ENCODE peak calls at places on chromosomes 12 and 14, in five cellular contexts. One of them, this sample, is unnamed.

GRCh38 chr12:12333407-12333831 is 16.6 kb downstream of the MANSC1 start:
- DNase-seq in HCT116: no peak
- DNase-seq in H1: no peak
- DNase-seq in GM12878: no peak
- DNase-seq in HepG2: no peak
- DNase-seq in this sample: no peak

GRCh38 chr14:95155044-95155443 is 2.3 kb downstream of the DICER1 start:
- DNase-seq in HCT116: no peak
- DNase-seq in H1: no peak
- DNase-seq in GM12878: no peak
- DNase-seq in HepG2: no peak
- DNase-seq in this sample: no peak

GRCh38 chr14:105894978-105895881 is 368.8 kb downstream of the TMEM121 start:
- DNase-seq in HCT116: no peak
- DNase-seq in H1: no peak
- DNase-seq in GM12878: no peak
- DNase-seq in HepG2: no peak
- DNase-seq in this sample: peak

GRCh38 chr14:87483651-87484260 is 509.2 kb downstream of the GALC start:
- DNase-seq in HCT116: no peak
- DNase-seq in H1: no peak
- DNase-seq in GM12878: no peak
- DNase-seq in HepG2: no peak
- DNase-seq in this sample: no peak

GRCh38 chr12:130437555-130438242 is 100.0 kb downstream of the PIWIL1 start:
- DNase-seq in HCT116: no peak
- DNase-seq in H1: no peak
- DNase-seq in GM12878: no peak
- DNase-seq in HepG2: no peak
- DNase-seq in this sample: no peak

GRCh38 chr14:103456167-103456835 is 66.3 kb downstream of the CKB start:
- DNase-seq in HCT116: no peak
- DNase-seq in H1: no peak
- DNase-seq in GM12878: no peak
- DNase-seq in HepG2: no peak
- DNase-seq in this sample: no peak

GRCh38 chr12:6372403-6373003 is 2.9 kb downstream of the SCNN1A start:
- DNase-seq in HCT116: peak
- DNase-seq in H1: no peak
- DNase-seq in GM12878: no peak
- DNase-seq in HepG2: peak
- DNase-seq in this sample: no peak

GRCh38 chr12:123038966-123039365 is 58.5 kb downstream of the ARL6IP4 start:
- DNase-seq in HCT116: no peak
- DNase-seq in H1: no peak
- DNase-seq in GM12878: no peak
- DNase-seq in HepG2: no peak
- DNase-seq in this sample: no peak

GRCh38 chr12:54350743-54351142 is 13.5 kb downstream of the GPR84 start:
- DNase-seq in HCT116: no peak
- DNase-seq in H1: no peak
- DNase-seq in GM12878: no peak
- DNase-seq in HepG2: no peak
- DNase-seq in this sample: no peak
- H3K27ac ChIP-seq in HCT116: no peak
- H3K27ac ChIP-seq in H1: no peak
- H3K27ac ChIP-seq in GM12878: no peak
- H3K27ac ChIP-seq in HepG2: no peak
- H3K27ac ChIP-seq in this sample: no peak

DNA sequence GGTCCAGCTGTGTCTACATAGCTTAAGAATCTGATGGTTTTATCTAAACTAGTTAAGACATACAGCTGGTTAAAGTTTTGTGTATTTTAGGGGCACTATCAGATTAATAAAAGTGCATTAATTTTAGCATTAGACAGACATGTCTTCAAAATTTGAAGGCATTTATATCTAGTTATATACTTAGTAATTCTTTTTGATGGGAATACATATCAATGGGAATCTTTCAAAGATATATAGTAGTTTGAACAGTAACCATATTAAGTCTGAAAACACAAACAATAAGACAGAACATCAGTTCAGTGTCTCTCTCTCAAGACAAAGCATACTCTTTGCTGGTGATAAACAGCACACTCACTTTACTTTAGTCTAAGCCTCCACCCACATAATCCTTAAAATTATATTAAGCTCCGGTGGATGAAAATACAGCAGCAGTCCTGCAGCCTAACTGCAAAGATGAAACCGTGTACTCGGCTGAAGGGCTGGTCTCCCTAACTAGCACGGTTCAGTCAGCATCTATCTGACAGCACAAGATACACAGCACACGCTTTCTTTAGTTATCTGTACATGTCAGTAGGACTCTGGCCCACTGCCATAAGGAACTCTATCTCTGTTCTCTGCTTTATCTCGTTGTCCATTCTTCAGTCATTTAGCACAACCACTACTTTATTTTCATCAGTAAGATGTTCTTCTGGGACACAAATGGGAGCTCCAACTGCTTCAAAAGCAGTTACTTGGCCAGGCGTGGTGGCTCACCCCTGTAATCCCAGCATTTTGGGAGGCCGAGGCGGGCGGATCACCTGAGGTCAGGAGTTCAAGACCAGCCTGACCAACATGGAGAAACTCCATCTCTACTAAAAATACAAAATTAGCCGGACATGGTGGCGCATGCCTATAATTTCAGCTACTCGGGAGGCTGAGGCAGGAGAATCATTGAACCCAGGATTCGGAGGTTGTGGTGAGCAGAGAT is 80.5 kb downstream of the MED13L start:
- DNase-seq in HCT116: no peak
- DNase-seq in H1: no peak
- DNase-seq in GM12878: no peak
- DNase-seq in HepG2: no peak
- DNase-seq in this sample: peak
- TF ChIP-seq ATF3 in HCT116: no peak
- TF ChIP-seq ATF3 in H1: no peak
- TF ChIP-seq ATF3 in GM12878: no peak
- TF ChIP-seq ATF3 in HepG2: no peak
- TF ChIP-seq ATF3 in this sample: peak

GRCh38 chr14:74853581-74853980 is 22.4 kb downstream of the PROX2 start:
- DNase-seq in HCT116: no peak
- DNase-seq in H1: no peak
- DNase-seq in GM12878: no peak
- DNase-seq in HepG2: no peak
- DNase-seq in this sample: peak

GRCh38 chr14:74856366-74856765 is 19.6 kb downstream of the PROX2 start:
- DNase-seq in HCT116: no peak
- DNase-seq in H1: no peak
- DNase-seq in GM12878: no peak
- DNase-seq in HepG2: no peak
- DNase-seq in this sample: no peak

GRCh38 chr14:74855021-74855420 is 20.9 kb downstream of the PROX2 start:
- DNase-seq in HCT116: no peak
- DNase-seq in H1: no peak
- DNase-seq in GM12878: no peak
- DNase-seq in HepG2: no peak
- DNase-seq in this sample: no peak

GRCh38 chr14:74855945-74856344 is 20.0 kb downstream of the PROX2 start:
- DNase-seq in HCT116: no peak
- DNase-seq in H1: no peak
- DNase-seq in GM12878: no peak
- DNase-seq in HepG2: no peak
- DNase-seq in this sample: no peak

DNA sequence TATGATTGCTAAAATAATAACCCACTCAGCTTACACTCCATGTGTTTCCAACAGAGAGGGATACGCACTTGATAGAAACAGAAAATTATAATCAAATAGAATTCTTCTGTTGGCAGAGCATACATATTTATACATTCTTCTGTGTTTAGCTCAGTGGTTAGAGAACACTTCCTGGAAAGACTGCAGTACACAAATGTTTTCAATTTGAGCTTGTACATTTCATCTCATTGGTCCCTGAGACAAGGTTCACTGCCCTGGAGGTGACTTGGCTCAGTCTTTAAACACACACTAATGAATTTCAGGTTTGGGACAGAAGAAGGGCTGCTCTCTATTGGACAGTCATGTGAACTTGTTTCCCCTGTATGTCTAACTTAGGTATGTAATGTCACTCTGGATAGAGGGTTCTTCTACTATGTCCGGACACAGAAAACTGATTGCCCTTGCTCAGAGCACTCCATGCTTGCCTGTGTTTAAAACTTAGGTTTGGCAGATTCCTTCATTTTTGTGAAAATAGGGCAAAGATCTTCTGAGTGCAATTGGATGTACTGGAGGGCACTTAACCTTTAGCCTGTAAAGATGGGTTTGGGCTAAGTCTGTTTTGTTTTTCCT is 22.9 kb downstream of the PROX2 start:
- DNase-seq in HCT116: no peak
- DNase-seq in H1: no peak
- DNase-seq in GM12878: no peak
- DNase-seq in HepG2: no peak
- DNase-seq in this sample: no peak
- H3K27ac ChIP-seq in HCT116: no peak
- H3K27ac ChIP-seq in H1: no peak
- H3K27ac ChIP-seq in GM12878: no peak
- H3K27ac ChIP-seq in HepG2: no peak
- H3K27ac ChIP-seq in this sample: no peak

GRCh38 chr14:100421756-100422470 is 98.8 kb downstream of the SLC25A47 start:
- DNase-seq in HCT116: no peak
- DNase-seq in H1: no peak
- DNase-seq in GM12878: no peak
- DNase-seq in HepG2: no peak
- DNase-seq in this sample: no peak
- TF ChIP-seq ATF3 in HCT116: no peak
- TF ChIP-seq ATF3 in H1: no peak
- TF ChIP-seq ATF3 in GM12878: no peak
- TF ChIP-seq ATF3 in HepG2: no peak
- TF ChIP-seq ATF3 in this sample: no peak

DNA sequence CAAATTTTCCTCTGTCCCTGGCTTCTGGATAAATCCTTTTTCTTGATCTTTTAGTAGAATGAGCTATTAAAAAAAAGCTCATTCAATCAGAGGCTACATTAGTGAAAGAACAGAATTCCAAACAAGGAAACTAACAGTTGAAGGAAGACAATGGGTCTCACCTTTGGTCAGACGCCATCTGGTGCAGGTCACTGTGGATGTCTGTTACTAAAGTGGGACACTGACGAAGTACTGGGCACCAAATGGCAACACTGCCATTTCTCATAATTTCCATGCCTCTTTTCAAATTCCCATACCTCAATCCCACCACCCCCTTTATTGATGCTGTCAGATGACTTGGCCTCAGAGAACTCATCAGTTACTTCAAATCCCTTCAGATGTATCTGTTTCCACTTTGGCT is 24.5 kb upstream of the ARID2 start:
- DNase-seq in HCT116: no peak
- DNase-seq in H1: no peak
- DNase-seq in GM12878: no peak
- DNase-seq in HepG2: no peak
- DNase-seq in this sample: no peak
- H3K27ac ChIP-seq in HCT116: no peak
- H3K27ac ChIP-seq in H1: no peak
- H3K27ac ChIP-seq in GM12878: no peak
- H3K27ac ChIP-seq in HepG2: no peak
- H3K27ac ChIP-seq in this sample: no peak

GRCh38 chr14:22837750-22838538 is 1.6 kb downstream of the MMP14 start:
- DNase-seq in HCT116: no peak
- DNase-seq in H1: peak
- DNase-seq in GM12878: no peak
- DNase-seq in HepG2: no peak
- DNase-seq in this sample: no peak
- TF ChIP-seq ATF3 in HCT116: no peak
- TF ChIP-seq ATF3 in H1: no peak
- TF ChIP-seq ATF3 in GM12878: no peak
- TF ChIP-seq ATF3 in HepG2: no peak
- TF ChIP-seq ATF3 in this sample: no peak

This sample was measured in K562.